ENCODE peak calls at places on chromosomes 7 and 10, in five cellular contexts. J is NCI-H1092, K is D341Med, L is ovary, C is fibroblast of pulmonary artery. T is an unnamed sample.

GRCh38 chr7:101816499-101817030 is 861 bp upstream of the CUX1 start:
- DNase-seq in L (peak), K (peak), J (peak), C (peak), T (peak)

GRCh38 chr7:158740657-158741293 is 36.2 kb upstream of the NCAPG2 start:
- DNase-seq in L (peak), C (peak), K (no peak), J (no peak), T (peak)

GRCh38 chr7:154911411-154911810 is 91.5 kb downstream of the PAXIP1 start:
- DNase-seq in L (no peak), C (no peak), J (no peak), K (no peak), T (no peak)

GRCh38 chr7:47520408-47520807 is 61.5 kb downstream of the TNS3 start:
- DNase-seq in J (no peak), K (no peak), L (peak), C (peak), T (peak)

GRCh38 chr10:123885406-123886164 is 6.0 kb downstream of the CPXM2 start:
- DNase-seq in K (no peak), L (no peak), J (no peak), C (no peak), T (no peak)

GRCh38 chr10:28328346-28328745 is 25.5 kb upstream of the MPP7 start:
- DNase-seq in C (no peak), J (no peak), K (no peak), L (no peak), T (no peak)

GRCh38 chr7:115749924-115750323 is 280.6 kb downstream of the TFEC start:
- DNase-seq in J (no peak), C (peak), L (no peak), K (no peak), T (no peak)

GRCh38 chr7:115044224-115044623 is 122.3 kb downstream of the MDFIC start:
- DNase-seq in J (no peak), K (no peak), C (no peak), L (no peak), T (no peak)

T was measured in LHCN-M2.